ENCODE peak calls at places on chromosome 1, in nine cellular contexts. One of them, this sample, is unnamed.

GRCh38 chr1:227910506-227910905 is 37.2 kb downstream of the WNT9A start:
- DNase-seq in NT2/D1: no peak
- DNase-seq in head of caudate nucleus: no peak
- DNase-seq in EH: no peak
- DNase-seq in progenitor cell of endocrine pancreas: no peak
- DNase-seq in AG04449: no peak
- DNase-seq in anterior cingulate cortex: no peak
- DNase-seq in NCI-H1092 treated with DMSO at 0.1 percent for 48 hours: no peak
- DNase-seq in heart right ventricle: no peak
- DNase-seq in this sample: no peak

GRCh38 chr1:230587056-230587455 is 55.2 kb upstream of the COG2 start:
- DNase-seq in EH: no peak
- DNase-seq in NCI-H1092 treated with DMSO at 0.1 percent for 48 hours: no peak
- DNase-seq in AG04449: no peak
- DNase-seq in NT2/D1: no peak
- DNase-seq in anterior cingulate cortex: no peak
- DNase-seq in head of caudate nucleus: no peak
- DNase-seq in heart right ventricle: no peak
- DNase-seq in progenitor cell of endocrine pancreas: no peak
- DNase-seq in this sample: peak

GRCh38 chr1:220905650-220906560 is 26.7 kb downstream of the HLX start:
- DNase-seq in NCI-H1092 treated with DMSO at 0.1 percent for 48 hours: no peak
- DNase-seq in NT2/D1: no peak
- DNase-seq in head of caudate nucleus: no peak
- DNase-seq in AG04449: no peak
- DNase-seq in anterior cingulate cortex: no peak
- DNase-seq in EH: no peak
- DNase-seq in heart right ventricle: no peak
- DNase-seq in progenitor cell of endocrine pancreas: no peak
- DNase-seq in this sample: no peak

GRCh38 chr1:66243548-66244130 is 290.3 kb upstream of the SGIP1 start:
- DNase-seq in heart right ventricle: no peak
- DNase-seq in progenitor cell of endocrine pancreas: no peak
- DNase-seq in EH: peak
- DNase-seq in anterior cingulate cortex: no peak
- DNase-seq in NT2/D1: no peak
- DNase-seq in AG04449: no peak
- DNase-seq in head of caudate nucleus: no peak
- DNase-seq in NCI-H1092 treated with DMSO at 0.1 percent for 48 hours: no peak
- DNase-seq in this sample: no peak

GRCh38 chr1:180230416-180230790 is 339 bp downstream of the LHX4 start:
- DNase-seq in EH: no peak
- DNase-seq in NCI-H1092 treated with DMSO at 0.1 percent for 48 hours: no peak
- DNase-seq in progenitor cell of endocrine pancreas: no peak
- DNase-seq in NT2/D1: no peak
- DNase-seq in heart right ventricle: no peak
- DNase-seq in anterior cingulate cortex: no peak
- DNase-seq in AG04449: no peak
- DNase-seq in head of caudate nucleus: no peak
- DNase-seq in this sample: peak

GRCh38 chr1:18957532-18958295 is 1.2 kb upstream of the IFFO2 start:
- DNase-seq in head of caudate nucleus: no peak
- DNase-seq in AG04449: no peak
- DNase-seq in anterior cingulate cortex: no peak
- DNase-seq in progenitor cell of endocrine pancreas: no peak
- DNase-seq in EH: no peak
- DNase-seq in NT2/D1: no peak
- DNase-seq in heart right ventricle: no peak
- DNase-seq in NCI-H1092 treated with DMSO at 0.1 percent for 48 hours: no peak
- DNase-seq in this sample: no peak

GRCh38 chr1:170063109-170063826 is 11.2 kb downstream of the KIFAP3 start:
- DNase-seq in AG04449: no peak
- DNase-seq in heart right ventricle: no peak
- DNase-seq in NT2/D1: no peak
- DNase-seq in anterior cingulate cortex: no peak
- DNase-seq in progenitor cell of endocrine pancreas: no peak
- DNase-seq in head of caudate nucleus: no peak
- DNase-seq in EH: no peak
- DNase-seq in NCI-H1092 treated with DMSO at 0.1 percent for 48 hours: no peak
- DNase-seq in this sample: no peak

GRCh38 chr1:53656062-53656915 is 82.7 kb downstream of the GLIS1 start:
- DNase-seq in AG04449: peak
- DNase-seq in anterior cingulate cortex: no peak
- DNase-seq in EH: peak
- DNase-seq in NCI-H1092 treated with DMSO at 0.1 percent for 48 hours: no peak
- DNase-seq in head of caudate nucleus: no peak
- DNase-seq in NT2/D1: no peak
- DNase-seq in heart right ventricle: no peak
- DNase-seq in progenitor cell of endocrine pancreas: no peak
- DNase-seq in this sample: no peak

GRCh38 chr1:21383785-21384401 is 56.0 kb upstream of the NBPF3 start:
- DNase-seq in head of caudate nucleus: no peak
- DNase-seq in EH: no peak
- DNase-seq in progenitor cell of endocrine pancreas: no peak
- DNase-seq in NT2/D1: no peak
- DNase-seq in anterior cingulate cortex: no peak
- DNase-seq in heart right ventricle: no peak
- DNase-seq in AG04449: no peak
- DNase-seq in NCI-H1092 treated with DMSO at 0.1 percent for 48 hours: no peak
- DNase-seq in this sample: no peak